ENCODE peak calls at places on chromosomes 16 and 17, in six cellular contexts. E is sigmoid colon, F is kidney glomerular epithelial cell, B is heart right ventricle, C is OCI-LY7, X is amniotic stem cell. P is an unnamed sample.

GRCh38 chr16:30186782-30187555 is 3.6 kb downstream of the CORO1A start:
- DNase-seq in E (peak; percentile 81), F (no peak), B (peak; percentile 66), C (peak; percentile 82), X (no peak), P (no peak)

GRCh38 chr17:82943751-82944150 is 103.9 kb upstream of the ZNF750 start:
- DNase-seq in E (peak; percentile 52), F (no peak), B (no peak), C (no peak), X (no peak), P (no peak)

GRCh38 chr17:4522661-4523060 is 24.0 kb downstream of the SPNS2 start:
- DNase-seq in E (no peak), F (no peak), B (peak; percentile 63), C (no peak), X (no peak), P (no peak)

GRCh38 chr17:59093702-59094231 is 12.9 kb downstream of the TRIM37 start:
- DNase-seq in E (peak; percentile 63), F (peak; percentile 91), B (peak; percentile 47), C (no peak), X (peak; percentile 73), P (peak; percentile 98)

GRCh38 chr17:82881900-82882714 is 42.3 kb upstream of the ZNF750 start:
- DNase-seq in E (peak; percentile 89), F (no peak), B (no peak), C (no peak), X (no peak), P (no peak)

GRCh38 chr16:67304006-67304405 is 22.5 kb downstream of the KCTD19 start:
- DNase-seq in E (no peak), F (peak; percentile 41), B (no peak), C (no peak), X (no peak), P (peak; percentile 51)

GRCh38 chr16:13864689-13865088 is 55.3 kb upstream of the ERCC4 start:
- DNase-seq in E (no peak), F (no peak), B (no peak), C (peak; percentile 36), X (no peak), P (no peak)

GRCh38 chr17:48459070-48459469 is 29.1 kb upstream of the SKAP1 start:
- DNase-seq in E (no peak), F (no peak), B (no peak), C (no peak), X (no peak), P (no peak)

GRCh38 chr17:77709594-77709993 is 248.9 kb upstream of the TNRC6C start:
- DNase-seq in E (no peak), F (no peak), B (no peak), C (no peak), X (no peak), P (no peak)

GRCh38 chr16:12628526-12628925 is 175.2 kb downstream of the CPPED1 start:
- DNase-seq in E (no peak), F (peak; percentile 18), B (no peak), C (no peak), X (peak; percentile 7), P (no peak)

GRCh38 chr17:68346448-68346847 is 55.2 kb downstream of the ARSG start:
- DNase-seq in E (no peak), F (no peak), B (no peak), C (peak; percentile 99), X (no peak), P (no peak)

GRCh38 chr17:47009759-47010594 is 30.9 kb upstream of the RPRML start:
- DNase-seq in E (no peak), F (no peak), B (peak; percentile 13), C (no peak), X (no peak), P (peak; percentile 16)

GRCh38 chr16:5326395-5326794 is 228.8 kb upstream of the EEF2KMT start:
- DNase-seq in E (no peak), F (no peak), B (no peak), C (no peak), X (no peak), P (no peak)

GRCh38 chr17:31657876-31658275 is 201.2 kb downstream of the COPRS start:
- DNase-seq in E (no peak), F (no peak), B (no peak), C (no peak), X (no peak), P (no peak)

GRCh38 chr16:85641305-85641704 is 28.2 kb downstream of the GSE1 start:
- DNase-seq in E (no peak), F (no peak), B (no peak), C (no peak), X (no peak), P (no peak)

GRCh38 chr17:80807882-80808281 is 183.8 kb upstream of the CHMP6 start:
- DNase-seq in E (no peak), F (no peak), B (no peak), C (no peak), X (no peak), P (no peak)

GRCh38 chr16:9966569-9967157 is 215.6 kb downstream of the GRIN2A start:
- DNase-seq in E (no peak), F (peak; percentile 24), B (no peak), C (no peak), X (no peak), P (no peak)

GRCh38 chr17:3594056-3594810 is 15.0 kb downstream of the TRPV1 start:
- DNase-seq in E (no peak), F (no peak), B (peak; percentile 32), C (no peak), X (no peak), P (peak; percentile 91)

GRCh38 chr17:34712481-34713195 is 133.3 kb downstream of the TMEM132E start:
- DNase-seq in E (no peak), F (no peak), B (no peak), C (no peak), X (no peak), P (no peak)

GRCh38 chr16:17885659-17886200 is 415.0 kb upstream of the XYLT1 start:
- DNase-seq in E (no peak), F (no peak), B (no peak), C (no peak), X (no peak), P (no peak)

GRCh38 chr16:73166394-73166971 is 118.6 kb upstream of the ZFHX3 start:
- DNase-seq in E (peak; percentile 66), F (no peak), B (no peak), C (no peak), X (no peak), P (no peak)

GRCh38 chr16:25700547-25700946 is 8.8 kb downstream of the HS3ST4 start:
- DNase-seq in E (no peak), F (no peak), B (no peak), C (no peak), X (no peak), P (no peak)

GRCh38 chr16:57503366-57503765 is 17.1 kb upstream of the DOK4 start:
- DNase-seq in E (peak; percentile 38), F (no peak), B (no peak), C (no peak), X (no peak), P (no peak)

GRCh38 chr17:80349437-80350160 is 65.4 kb upstream of the ENDOV start:
- DNase-seq in E (no peak), F (no peak), B (no peak), C (no peak), X (no peak), P (no peak)

GRCh38 chr17:61562287-61562686 is 28.7 kb downstream of the NACA2 start:
- DNase-seq in E (no peak), F (no peak), B (no peak), C (no peak), X (no peak), P (no peak)

GRCh38 chr16:4226251-4227039 is 15.4 kb downstream of the SRL start:
- DNase-seq in E (no peak), F (no peak), B (no peak), C (no peak), X (no peak), P (no peak)

GRCh38 chr16:23771027-23771426 is 16.2 kb downstream of the CHP2 start:
- DNase-seq in E (no peak), F (no peak), B (no peak), C (no peak), X (no peak), P (no peak)

GRCh38 chr17:80986816-80987480 is 4.7 kb upstream of the CHMP6 start:
- DNase-seq in E (no peak), F (no peak), B (no peak), C (no peak), X (no peak), P (no peak)

GRCh38 chr17:61490540-61490975 is 38.3 kb downstream of the TBX4 start:
- DNase-seq in E (no peak), F (peak; percentile 56), B (no peak), C (no peak), X (peak; percentile 64), P (peak; percentile 81)

GRCh38 chr17:42680331-42680808 is 1.3 kb downstream of the CCR10 start:
- DNase-seq in E (no peak), F (peak; percentile 30), B (peak; percentile 54), C (peak; percentile 15), X (no peak), P (no peak)

GRCh38 chr16:12149971-12150370 is 173.4 kb downstream of the SNX29 start:
- DNase-seq in E (no peak), F (no peak), B (no peak), C (no peak), X (no peak), P (no peak)

GRCh38 chr17:44256671-44257070 is 11.3 kb downstream of the SLC4A1 start:
- DNase-seq in E (no peak), F (no peak), B (no peak), C (no peak), X (no peak), P (no peak)

GRCh38 chr16:58252716-58253115 is 42.1 kb downstream of the PRSS54 start:
- DNase-seq in E (no peak), F (no peak), B (no peak), C (peak; percentile 9), X (no peak), P (no peak)

GRCh38 chr17:5331506-5331905 is 49.4 kb downstream of the RABEP1 start:
- DNase-seq in E (no peak), F (no peak), B (no peak), C (no peak), X (no peak), P (peak; percentile 12)

GRCh38 chr17:50634123-50634914 is at the start of gene ABCC3:
- DNase-seq in E (no peak), F (peak; percentile 14), B (no peak), C (no peak), X (peak; percentile 3), P (no peak)

GRCh38 chr16:81946206-81946605 is 65.1 kb downstream of the SDR42E1 start:
- DNase-seq in E (no peak), F (no peak), B (no peak), C (no peak), X (no peak), P (peak; percentile 68)